ENCODE peak calls at places on chromosomes 5 and 9, in eight cellular contexts. G, U, P, X, W, B, A and D are unnamed samples.

GRCh38 chr9:120689860-120690259 is 24.4 kb downstream of the MEGF9 start:
- DNase-seq in G (no peak), U (no peak), P (no peak), X (peak; percentile 23), W (no peak), B (no peak), A (no peak), D (no peak)

GRCh38 chr9:115944166-115944948 is 209.2 kb upstream of the PAPPA start:
- DNase-seq in G (no peak), U (no peak), P (no peak), X (no peak), W (peak; percentile 94), B (peak; percentile 76), A (no peak), D (no peak)

GRCh38 chr5:131355972-131356528 is 92.2 kb downstream of the CDC42SE2 start:
- DNase-seq in G (no peak), U (no peak), P (no peak), X (no peak), W (no peak), B (no peak), A (no peak), D (no peak)

GRCh38 chr5:149130121-149130931 is 11.0 kb upstream of the ABLIM3 start:
- DNase-seq in G (no peak), U (no peak), P (no peak), X (no peak), W (no peak), B (no peak), A (no peak), D (no peak)

GRCh38 chr5:176171171-176171760 is 67.0 kb upstream of the SIMC1 start:
- DNase-seq in G (no peak), U (no peak), P (no peak), X (no peak), W (no peak), B (no peak), A (no peak), D (no peak)

GRCh38 chr5:78162253-78162862 is 132.1 kb downstream of the AP3B1 start:
- DNase-seq in G (no peak), U (no peak), P (no peak), X (peak; percentile 17), W (no peak), B (peak; percentile 47), A (no peak), D (no peak)

GRCh38 chr9:134656334-134657034 is 14.9 kb downstream of the COL5A1 start:
- DNase-seq in G (no peak), U (no peak), P (no peak), X (no peak), W (peak; percentile 37), B (no peak), A (no peak), D (no peak)

GRCh38 chr5:145867806-145868205 is 5.0 kb downstream of the GRXCR2 start:
- DNase-seq in G (no peak), U (no peak), P (no peak), X (no peak), W (no peak), B (no peak), A (no peak), D (no peak)

GRCh38 chr5:143887901-143888648 is 76.1 kb downstream of the HMHB1 start:
- DNase-seq in G (no peak), U (no peak), P (no peak), X (no peak), W (no peak), B (no peak), A (no peak), D (no peak)

GRCh38 chr9:107112707-107113243 is 170.3 kb upstream of the RAD23B start:
- DNase-seq in G (no peak), U (no peak), P (no peak), X (no peak), W (no peak), B (no peak), A (no peak), D (no peak)

GRCh38 chr9:27247756-27248155 is 49.2 kb downstream of the EQTN start:
- DNase-seq in G (peak; percentile 42), U (no peak), P (no peak), X (peak; percentile 9), W (no peak), B (peak; percentile 76), A (no peak), D (no peak)

GRCh38 chr9:119974026-119974425 is 604.8 kb upstream of the BRINP1 start:
- DNase-seq in G (no peak), U (no peak), P (no peak), X (no peak), W (no peak), B (no peak), A (no peak), D (no peak)

GRCh38 chr9:77956555-77956954 is 75.1 kb downstream of the GNAQ start:
- DNase-seq in G (no peak), U (no peak), P (no peak), X (no peak), W (no peak), B (no peak), A (no peak), D (no peak)

GRCh38 chr9:100455470-100455869 is 17.5 kb upstream of the TMEFF1 start:
- DNase-seq in G (no peak), U (no peak), P (no peak), X (no peak), W (no peak), B (no peak), A (no peak), D (no peak)

GRCh38 chr5:159660401-159660800 is 255.9 kb upstream of the ADRA1B start:
- DNase-seq in G (no peak), U (no peak), P (no peak), X (no peak), W (no peak), B (peak; percentile 33), A (no peak), D (no peak)

GRCh38 chr9:110440161-110440560 is 102.5 kb upstream of the TXNDC8 start:
- DNase-seq in G (no peak), U (no peak), P (no peak), X (no peak), W (no peak), B (no peak), A (no peak), D (no peak)

GRCh38 chr5:74135033-74135432 is 505.5 kb downstream of the ENC1 start:
- DNase-seq in G (no peak), U (no peak), P (no peak), X (no peak), W (no peak), B (no peak), A (no peak), D (no peak)

GRCh38 chr5:55994502-55994997 is at the start of gene IL6ST:
- DNase-seq in G (no peak), U (peak; percentile 31), P (peak; percentile 49), X (no peak), W (no peak), B (peak; percentile 85), A (peak; percentile 34), D (no peak)

GRCh38 chr5:167899490-167899889 is 392.0 kb upstream of the WWC1 start:
- DNase-seq in G (no peak), U (no peak), P (no peak), X (no peak), W (no peak), B (no peak), A (no peak), D (no peak)

GRCh38 chr5:150781706-150782614 is 3.4 kb downstream of the SMIM3 start:
- DNase-seq in G (no peak), U (no peak), P (no peak), X (no peak), W (peak; percentile 90), B (peak; percentile 74), A (no peak), D (no peak)

GRCh38 chr5:1999794-2000193 is 117.1 kb upstream of the IRX4 start:
- DNase-seq in G (no peak), U (no peak), P (no peak), X (no peak), W (no peak), B (no peak), A (no peak), D (no peak)

GRCh38 chr5:178505639-178506407 is 84.4 kb downstream of the COL23A1 start:
- DNase-seq in G (no peak), U (no peak), P (no peak), X (no peak), W (no peak), B (no peak), A (no peak), D (no peak)

GRCh38 chr9:101093620-101094019 is 65.1 kb downstream of the PLPPR1 start:
- DNase-seq in G (no peak), U (no peak), P (no peak), X (no peak), W (no peak), B (peak; percentile 7), A (no peak), D (no peak)

GRCh38 chr5:60583598-60583997 is 116.4 kb downstream of the DEPDC1B start:
- DNase-seq in G (no peak), U (no peak), P (no peak), X (no peak), W (no peak), B (no peak), A (no peak), D (no peak)

GRCh38 chr5:149834246-149834855 is 104.2 kb downstream of the PPARGC1B start:
- DNase-seq in G (peak; percentile 70), U (peak; percentile 39), P (peak; percentile 24), X (peak; percentile 65), W (peak; percentile 54), B (peak; percentile 90), A (peak; percentile 10), D (peak; percentile 43)

GRCh38 chr5:153742071-153742470 is 251.6 kb downstream of the GRIA1 start:
- DNase-seq in G (no peak), U (no peak), P (no peak), X (no peak), W (no peak), B (no peak), A (no peak), D (no peak)

GRCh38 chr9:4862506-4863250 is 69.9 kb downstream of the RCL1 start:
- DNase-seq in G (no peak), U (no peak), P (no peak), X (no peak), W (no peak), B (no peak), A (no peak), D (no peak)

GRCh38 chr9:38692707-38693106 is 27.2 kb downstream of the FAM240B start:
- DNase-seq in G (no peak), U (no peak), P (no peak), X (no peak), W (no peak), B (no peak), A (no peak), D (no peak)

GRCh38 chr9:125649315-125649714 is 57.7 kb downstream of the MAPKAP1 start:
- DNase-seq in G (no peak), U (no peak), P (no peak), X (no peak), W (no peak), B (no peak), A (no peak), D (no peak)

GRCh38 chr5:179792612-179793469 is 945 bp upstream of the LTC4S start:
- DNase-seq in G (peak; percentile 26), U (no peak), P (no peak), X (no peak), W (peak; percentile 82), B (no peak), A (no peak), D (no peak)

GRCh38 chr5:51382508-51382758 is 815 bp upstream of the ISL1 start:
- DNase-seq in G (no peak), U (no peak), P (no peak), X (peak; percentile 35), W (no peak), B (no peak), A (no peak), D (no peak)